ENCODE peak calls at places on chromosomes 16 and 17, in six cellular contexts. C, L, J, U, B and Y are unnamed samples.

GRCh38 chr17:72193395-72194106 is 72.7 kb downstream of the SOX9 start:
- DNase-seq in B (no peak), C (no peak), L (no peak), J (no peak), U (no peak), Y (no peak)

GRCh38 chr17:40097931-40098845 is 2.2 kb downstream of the NR1D1 start:
- DNase-seq in C (no peak), B (peak), U (peak), L (no peak), J (peak), Y (peak)

GRCh38 chr17:74211141-74211928 is 2.0 kb upstream of the TTYH2 start:
- DNase-seq in J (no peak), U (no peak), B (peak), L (no peak), C (no peak), Y (no peak)

GRCh38 chr16:70696952-70697600 is 11.2 kb upstream of the MTSS2 start:
- DNase-seq in L (no peak), C (no peak), U (no peak), J (no peak), B (peak), Y (no peak)

GRCh38 chr16:78630102-78630501 is 530.6 kb downstream of the WWOX start:
- DNase-seq in B (no peak), U (no peak), C (no peak), J (no peak), L (no peak), Y (no peak)

GRCh38 chr17:19719365-19720209 is 3.2 kb upstream of the SLC47A2 start:
- DNase-seq in L (no peak), J (no peak), U (no peak), C (peak), B (no peak), Y (no peak)

GRCh38 chr17:73591278-73592078 is 52.8 kb downstream of the SDK2 start:
- DNase-seq in C (no peak), J (no peak), L (peak), U (no peak), B (no peak), Y (no peak)

GRCh38 chr17:35568561-35568960 is 7.9 kb upstream of the SLFN14 start:
- DNase-seq in L (no peak), U (peak), B (peak), J (peak), C (peak), Y (peak)

GRCh38 chr17:74780443-74781238 is 4.5 kb upstream of the NAT9 start:
- DNase-seq in L (no peak), C (peak), U (peak), J (peak), B (peak), Y (no peak)

GRCh38 chr17:81397314-81398169 is 2.3 kb downstream of the BAHCC1 start:
- DNase-seq in U (peak), B (peak), J (no peak), C (peak), L (no peak), Y (peak)

GRCh38 chr16:26665166-26665939 is 401.4 kb upstream of the C16orf82 start:
- DNase-seq in C (no peak), U (no peak), B (no peak), J (no peak), L (no peak), Y (no peak)

GRCh38 chr17:74525781-74526288 is 5.4 kb downstream of the CD300LB start:
- DNase-seq in C (no peak), L (no peak), J (no peak), U (no peak), B (no peak), Y (no peak)

GRCh38 chr17:3964203-3965122 is at the start of gene ATP2A3:
- DNase-seq in L (no peak), B (peak), C (no peak), U (no peak), J (peak), Y (no peak)

GRCh38 chr16:86833136-86833535 is 254.8 kb downstream of the FOXL1 start:
- DNase-seq in B (no peak), L (no peak), U (no peak), C (no peak), J (no peak), Y (no peak)

GRCh38 chr16:80947708-80948615 is 58.7 kb downstream of the CMC2 start:
- DNase-seq in U (no peak), J (no peak), L (no peak), B (no peak), C (no peak), Y (peak)

GRCh38 chr17:72079700-72080099 is 41.1 kb upstream of the SOX9 start:
- DNase-seq in B (no peak), J (no peak), C (no peak), U (no peak), L (no peak), Y (no peak)

GRCh38 chr17:82399030-82399429 is 19.1 kb upstream of the HEXD start:
- DNase-seq in U (no peak), J (no peak), B (peak), C (no peak), L (no peak), Y (peak)

GRCh38 chr17:79793924-79794304 is 3.0 kb downstream of the CBX8 start:
- DNase-seq in C (peak), U (no peak), L (no peak), B (no peak), J (peak), Y (peak)

GRCh38 chr16:85935957-85936760 is 37.2 kb downstream of the IRF8 start:
- DNase-seq in L (peak), B (peak), J (no peak), U (no peak), C (no peak), Y (no peak)

GRCh38 chr16:24729967-24730815 is 740 bp downstream of the TNRC6A start:
- DNase-seq in J (peak), B (peak), U (no peak), L (no peak), C (peak), Y (peak)

GRCh38 chr16:78179666-78180065 is 80.2 kb downstream of the WWOX start:
- DNase-seq in B (no peak), L (no peak), J (no peak), C (no peak), U (peak), Y (no peak)

GRCh38 chr17:64259922-64260321 is 3.1 kb downstream of the TEX2 start:
- DNase-seq in U (no peak), C (no peak), J (no peak), L (no peak), B (peak), Y (no peak)

GRCh38 chr17:10059684-10060211 is 138.7 kb downstream of the GAS7 start:
- DNase-seq in B (no peak), U (no peak), J (no peak), L (peak), C (no peak), Y (no peak)

GRCh38 chr16:85286970-85287814 is 174.9 kb upstream of the CIBAR2 start:
- DNase-seq in J (peak), B (peak), L (no peak), U (no peak), C (no peak), Y (no peak)

GRCh38 chr16:75105306-75106061 is 11.1 kb downstream of the LDHD start:
- DNase-seq in U (no peak), J (no peak), B (peak), C (no peak), L (no peak), Y (no peak)

GRCh38 chr16:1781758-1782407 is 488 bp downstream of the SPSB3 start:
- DNase-seq in L (no peak), B (peak), U (no peak), J (no peak), C (no peak), Y (peak)

GRCh38 chr17:68981288-68981687 is 26.1 kb upstream of the ABCA8 start:
- DNase-seq in U (peak), C (no peak), L (peak), B (no peak), J (no peak), Y (peak)

GRCh38 chr17:20028436-20028835 is 19.3 kb downstream of the SPECC1 start:
- DNase-seq in B (peak), J (no peak), L (no peak), U (no peak), C (no peak), Y (no peak)

GRCh38 chr17:39666601-39667261 is 1.5 kb upstream of the PNMT start:
- DNase-seq in L (no peak), J (peak), B (peak), C (peak), U (no peak), Y (no peak)

GRCh38 chr17:73023759-73024158 is 68.7 kb downstream of the SLC39A11 start:
- DNase-seq in B (no peak), J (no peak), L (no peak), U (no peak), C (no peak), Y (no peak)

DNA sequence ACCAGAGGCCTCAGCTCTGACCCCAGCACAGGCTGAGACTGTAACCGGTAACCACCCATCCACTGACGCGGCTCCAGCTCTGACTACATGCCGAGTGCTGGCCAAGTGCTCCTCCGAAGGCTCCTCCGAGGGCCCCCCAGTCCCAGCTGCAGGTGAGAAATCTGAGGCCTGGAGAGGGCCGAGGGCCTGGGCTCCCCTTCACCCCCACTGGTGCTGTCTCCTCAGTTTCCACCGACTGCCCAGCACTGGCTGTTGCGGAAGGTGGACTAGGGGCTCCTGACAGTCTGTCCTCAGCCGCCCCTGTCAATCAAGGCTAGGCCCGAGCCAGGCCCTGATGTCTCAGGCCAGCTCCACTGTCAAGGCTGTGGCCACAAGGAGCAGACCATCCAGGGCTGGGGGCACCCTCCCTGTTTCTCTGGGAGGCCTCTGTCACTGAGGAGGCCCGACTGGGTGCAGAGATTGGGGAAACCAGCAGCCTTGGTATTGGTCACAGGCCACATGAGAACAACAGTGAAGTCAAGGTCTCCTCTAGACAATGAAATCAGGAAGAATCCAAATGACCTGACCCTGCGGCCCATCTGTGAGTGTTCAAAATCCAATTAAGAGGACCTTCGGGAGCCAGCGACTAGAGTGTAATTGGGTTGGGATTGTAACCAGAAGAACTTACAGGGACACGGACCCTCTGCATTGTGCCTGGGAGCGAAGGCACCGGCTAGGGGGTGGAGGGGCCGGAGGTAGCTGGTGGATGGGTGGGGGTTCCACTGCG is 5.1 kb downstream of the TMEM235 start:
- DNase-seq in J (no peak), B (no peak), L (no peak), C (no peak), U (no peak), Y (no peak)
- TF ChIP-seq MYC in J (no peak), B (no peak), L (no peak), C (no peak), U (no peak), Y (no peak)

DNA sequence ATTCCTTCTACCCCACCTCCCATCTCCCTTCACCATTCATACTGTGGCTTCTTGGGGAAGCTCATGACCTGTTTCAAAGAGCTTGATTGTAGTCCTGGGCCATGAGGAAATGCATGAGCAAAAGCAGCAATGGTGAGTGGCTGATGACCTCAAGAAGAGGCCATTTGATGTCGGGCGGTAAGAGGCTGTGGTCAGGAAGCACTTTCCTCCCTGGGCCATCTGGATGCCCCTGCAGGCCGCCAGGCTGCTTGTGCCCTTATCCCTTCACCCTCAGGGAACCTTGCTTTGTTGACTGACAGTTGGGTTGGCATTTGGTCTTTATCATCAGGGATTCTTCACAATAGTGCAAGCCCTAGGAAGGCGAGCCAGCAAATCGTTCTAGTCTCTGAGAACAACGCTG is 78.3 kb upstream of the TBX2 start:
- DNase-seq in L (no peak), B (no peak), C (no peak), U (no peak), J (no peak), Y (no peak)
- TF ChIP-seq MYC in L (no peak), B (no peak), C (no peak), U (no peak), J (no peak), Y (no peak)

GRCh38 chr17:6994118-6994598 is 1.7 kb upstream of the ALOX12 start:
- DNase-seq in B (no peak), L (no peak), J (no peak), U (no peak), C (no peak), Y (no peak)

GRCh38 chr17:6997171-6997570 is 1.3 kb downstream of the ALOX12 start:
- DNase-seq in B (no peak), L (no peak), U (no peak), C (no peak), J (no peak), Y (no peak)

GRCh38 chr17:6995500-6996255 is at the start of gene ALOX12:
- DNase-seq in J (no peak), C (no peak), U (no peak), B (no peak), L (no peak), Y (no peak)

GRCh38 chr17:6996256-6997111 is 635 bp downstream of the ALOX12 start:
- DNase-seq in B (no peak), C (no peak), J (no peak), U (no peak), L (no peak), Y (no peak)

DNA sequence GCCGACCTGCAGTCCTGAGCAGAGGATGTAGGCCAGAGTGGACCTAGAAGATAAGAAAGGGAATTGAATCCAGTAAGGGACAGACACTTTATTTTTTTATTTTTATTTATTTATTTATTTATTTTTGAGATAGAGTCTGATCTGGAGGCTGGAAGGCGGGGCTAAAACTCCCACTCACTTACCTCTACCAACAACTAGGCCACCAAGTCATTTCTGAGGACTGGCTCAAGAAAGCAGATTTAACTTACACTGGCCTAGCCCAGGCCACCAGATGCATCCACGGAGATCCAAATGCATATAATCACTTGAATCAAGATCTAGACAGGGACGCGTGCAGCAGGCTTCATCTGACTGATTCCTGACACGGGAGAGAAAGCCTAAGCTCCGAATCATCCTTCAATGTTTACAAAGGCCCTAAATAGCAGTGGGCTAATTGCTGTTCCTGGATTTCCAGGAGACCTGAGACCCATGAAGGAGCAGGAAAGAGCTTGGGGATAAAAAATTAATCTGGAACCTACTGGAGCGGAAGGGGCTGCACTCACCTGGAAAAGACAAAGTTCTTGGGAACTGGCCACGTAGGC is 1.1 kb upstream of the ALOX12 start:
- DNase-seq in B (no peak), J (no peak), U (no peak), L (no peak), C (no peak), Y (no peak)
- TF ChIP-seq MYC in B (no peak), J (no peak), U (no peak), L (no peak), C (no peak), Y (no peak)

GRCh38 chr16:64121473-64121872 is 1000.4 kb downstream of the CDH11 start:
- DNase-seq in B (no peak), C (no peak), L (no peak), U (no peak), J (no peak), Y (no peak)
- TF ChIP-seq MYC in B (no peak), C (no peak), L (no peak), U (no peak), J (no peak), Y (no peak)

GRCh38 chr17:29587591-29587990 is 1.9 kb downstream of the GIT1 start:
- DNase-seq in C (no peak), J (no peak), L (no peak), B (no peak), U (no peak), Y (no peak)

GRCh38 chr17:29589524-29590260 is at the start of gene GIT1:
- DNase-seq in C (peak), L (no peak), U (peak), J (peak), B (peak), Y (peak)

GRCh38 chr17:29586676-29587469 is 2.6 kb downstream of the GIT1 start:
- DNase-seq in U (no peak), B (no peak), C (no peak), L (no peak), J (no peak), Y (no peak)

GRCh38 chr17:29588561-29589411 is 662 bp downstream of the GIT1 start:
- DNase-seq in L (no peak), J (peak), B (peak), C (peak), U (no peak), Y (no peak)

GRCh38 chr17:29588017-29588557 is 1.4 kb downstream of the GIT1 start:
- DNase-seq in J (no peak), L (no peak), B (no peak), C (no peak), U (no peak), Y (peak)
- TF ChIP-seq MYC in J (no peak), L (no peak), B (no peak), C (no peak), U (no peak), Y (no peak)

DNA sequence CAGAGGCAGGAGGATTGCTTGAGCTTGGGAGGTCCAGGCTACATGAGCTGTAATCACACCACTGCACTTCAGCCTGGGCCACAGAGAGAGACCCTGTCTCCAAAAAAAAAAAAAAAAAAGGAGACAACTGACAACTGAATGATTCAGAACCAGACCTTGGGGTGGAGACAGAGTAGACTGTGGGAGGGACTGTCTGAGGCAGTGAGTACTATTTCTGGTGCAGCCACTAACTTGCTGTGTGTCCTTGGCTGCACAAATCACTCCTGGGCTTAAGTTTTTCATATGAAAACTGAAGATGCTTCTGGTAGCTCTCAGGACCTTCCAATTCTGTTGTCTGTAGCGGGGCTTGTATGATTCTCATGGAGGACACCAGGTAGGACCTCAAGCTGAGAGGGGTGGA is 5.8 kb downstream of the ASB16 start:
- DNase-seq in B (no peak), C (no peak), J (no peak), U (no peak), L (no peak), Y (no peak)
- TF ChIP-seq MYC in B (no peak), C (no peak), J (no peak), U (no peak), L (no peak), Y (no peak)

GRCh38 chr16:566475-567361 is at the start of gene NHLRC4:
- DNase-seq in C (no peak), L (no peak), B (peak), J (peak), U (peak), Y (peak)
- TF ChIP-seq MYC in C (no peak), L (no peak), B (peak), J (peak), U (no peak), Y (no peak)

DNA sequence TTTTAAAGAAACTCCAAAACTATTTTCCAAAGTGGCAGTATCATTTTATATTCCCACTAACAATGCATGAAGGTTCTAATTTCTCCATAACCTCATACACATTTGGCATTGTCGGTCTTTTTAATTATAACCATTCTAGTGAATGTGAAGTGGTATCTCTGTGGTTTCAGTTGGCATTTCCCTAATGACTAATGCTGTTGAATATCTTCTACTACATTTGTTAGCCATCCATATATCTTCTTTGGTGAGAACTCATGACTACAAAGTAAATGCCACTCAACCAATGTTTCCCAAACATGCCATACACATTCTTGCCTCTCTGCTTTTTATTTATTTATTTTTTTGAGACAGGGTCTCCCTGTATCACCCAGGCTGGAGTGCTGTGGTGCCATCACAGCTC is 31.7 kb upstream of the TAOK1 start:
- DNase-seq in B (no peak), L (no peak), U (no peak), C (no peak), J (no peak), Y (no peak)
- TF ChIP-seq MYC in B (no peak), L (no peak), U (no peak), C (no peak), J (no peak), Y (no peak)